ENCODE peak calls at places on chromosomes 2 and 18, in nine cellular contexts. One of them, this sample, is unnamed. For H3K4me1, the result is how much of the 10 kb centered on the place peaks cover.

GRCh38 chr18:76554788-76555187 is 59.7 kb upstream of the ZNF516 start:
- DNase-seq in uterus: no peak
- DNase-seq in endothelial cell of umbilical vein: no peak
- DNase-seq in adrenal gland: no peak
- DNase-seq in testis: no peak
- DNase-seq in sigmoid colon: no peak
- DNase-seq in GM12878: no peak
- DNase-seq in right lobe of liver: no peak
- DNase-seq in IMR-90: no peak
- DNase-seq in this sample: no peak

GRCh38 chr2:84946204-84947009 is 24.6 kb upstream of the KCMF1 start:
- DNase-seq in endothelial cell of umbilical vein: peak
- DNase-seq in adrenal gland: no peak
- DNase-seq in sigmoid colon: no peak
- DNase-seq in uterus: no peak
- DNase-seq in GM12878: peak
- DNase-seq in IMR-90: peak
- DNase-seq in testis: no peak
- DNase-seq in right lobe of liver: no peak
- DNase-seq in this sample: no peak

GRCh38 chr2:237873382-237873781 is 14.0 kb downstream of the RAMP1 start:
- DNase-seq in uterus: peak
- DNase-seq in right lobe of liver: no peak
- DNase-seq in GM12878: no peak
- DNase-seq in adrenal gland: no peak
- DNase-seq in IMR-90: no peak
- DNase-seq in sigmoid colon: peak
- DNase-seq in testis: no peak
- DNase-seq in endothelial cell of umbilical vein: no peak
- DNase-seq in this sample: no peak

GRCh38 chr2:233247744-233248143 is 3.7 kb upstream of the ATG16L1 start:
- DNase-seq in testis: no peak
- DNase-seq in IMR-90: peak
- DNase-seq in sigmoid colon: no peak
- DNase-seq in GM12878: no peak
- DNase-seq in endothelial cell of umbilical vein: peak
- DNase-seq in adrenal gland: no peak
- DNase-seq in right lobe of liver: no peak
- DNase-seq in uterus: no peak
- DNase-seq in this sample: no peak

GRCh38 chr2:26894136-26894535 is 46.2 kb downstream of the DPYSL5 start:
- DNase-seq in endothelial cell of umbilical vein: no peak
- DNase-seq in IMR-90: no peak
- DNase-seq in testis: no peak
- DNase-seq in sigmoid colon: no peak
- DNase-seq in uterus: no peak
- DNase-seq in GM12878: no peak
- DNase-seq in adrenal gland: no peak
- DNase-seq in right lobe of liver: no peak
- DNase-seq in this sample: no peak

GRCh38 chr2:46915281-46915810 is at the start of gene MCFD2:
- DNase-seq in IMR-90: no peak
- DNase-seq in GM12878: no peak
- DNase-seq in sigmoid colon: peak
- DNase-seq in uterus: no peak
- DNase-seq in adrenal gland: peak
- DNase-seq in testis: no peak
- DNase-seq in endothelial cell of umbilical vein: no peak
- DNase-seq in right lobe of liver: no peak
- DNase-seq in this sample: peak

GRCh38 chr2:25831744-25832449 is 46.4 kb downstream of the ASXL2 start:
- DNase-seq in IMR-90: no peak
- DNase-seq in uterus: no peak
- DNase-seq in adrenal gland: no peak
- DNase-seq in testis: no peak
- DNase-seq in endothelial cell of umbilical vein: peak
- DNase-seq in sigmoid colon: no peak
- DNase-seq in GM12878: no peak
- DNase-seq in right lobe of liver: no peak
- DNase-seq in this sample: no peak

GRCh38 chr2:64637000-64637628 is 16.6 kb downstream of the SERTAD2 start:
- DNase-seq in uterus: no peak
- DNase-seq in testis: no peak
- DNase-seq in sigmoid colon: no peak
- DNase-seq in IMR-90: no peak
- DNase-seq in GM12878: peak
- DNase-seq in adrenal gland: no peak
- DNase-seq in endothelial cell of umbilical vein: no peak
- DNase-seq in right lobe of liver: no peak
- DNase-seq in this sample: no peak

GRCh38 chr2:164456599-164456998 is 164.7 kb downstream of the GRB14 start:
- DNase-seq in IMR-90: no peak
- DNase-seq in GM12878: no peak
- DNase-seq in endothelial cell of umbilical vein: peak
- DNase-seq in testis: no peak
- DNase-seq in uterus: no peak
- DNase-seq in sigmoid colon: no peak
- DNase-seq in adrenal gland: no peak
- DNase-seq in right lobe of liver: no peak
- DNase-seq in this sample: no peak

GRCh38 chr18:31660763-31661162 is 23.6 kb downstream of the B4GALT6 start:
- DNase-seq in endothelial cell of umbilical vein: no peak
- DNase-seq in right lobe of liver: no peak
- DNase-seq in testis: no peak
- DNase-seq in IMR-90: no peak
- DNase-seq in sigmoid colon: no peak
- DNase-seq in uterus: no peak
- DNase-seq in adrenal gland: no peak
- DNase-seq in GM12878: no peak
- DNase-seq in this sample: no peak

GRCh38 chr2:14420851-14421250 is 211.7 kb upstream of the LRATD1 start:
- DNase-seq in IMR-90: peak
- DNase-seq in right lobe of liver: no peak
- DNase-seq in adrenal gland: no peak
- DNase-seq in uterus: no peak
- DNase-seq in endothelial cell of umbilical vein: no peak
- DNase-seq in sigmoid colon: no peak
- DNase-seq in GM12878: no peak
- DNase-seq in testis: no peak
- DNase-seq in this sample: no peak

GRCh38 chr18:52588916-52589315 is 248.9 kb downstream of the DCC start:
- DNase-seq in uterus: no peak
- DNase-seq in testis: no peak
- DNase-seq in endothelial cell of umbilical vein: no peak
- DNase-seq in sigmoid colon: no peak
- DNase-seq in adrenal gland: no peak
- DNase-seq in IMR-90: peak
- DNase-seq in GM12878: no peak
- DNase-seq in right lobe of liver: no peak
- DNase-seq in this sample: no peak

GRCh38 chr2:207161724-207162123 is 4.0 kb downstream of the KLF7 start:
- DNase-seq in GM12878: no peak
- DNase-seq in testis: no peak
- DNase-seq in adrenal gland: no peak
- DNase-seq in right lobe of liver: no peak
- DNase-seq in endothelial cell of umbilical vein: peak
- DNase-seq in sigmoid colon: no peak
- DNase-seq in uterus: no peak
- DNase-seq in IMR-90: peak
- DNase-seq in this sample: no peak

GRCh38 chr2:71609029-71609428 is 155.7 kb downstream of the DYSF start:
- DNase-seq in endothelial cell of umbilical vein: peak
- DNase-seq in sigmoid colon: peak
- DNase-seq in IMR-90: no peak
- DNase-seq in adrenal gland: peak
- DNase-seq in testis: no peak
- DNase-seq in GM12878: no peak
- DNase-seq in uterus: no peak
- DNase-seq in right lobe of liver: peak
- DNase-seq in this sample: peak

GRCh38 chr18:55343396-55344073 is 244.5 kb downstream of the TCF4 start:
- DNase-seq in IMR-90: peak
- DNase-seq in uterus: no peak
- DNase-seq in right lobe of liver: no peak
- DNase-seq in endothelial cell of umbilical vein: peak
- DNase-seq in testis: no peak
- DNase-seq in adrenal gland: no peak
- DNase-seq in GM12878: no peak
- DNase-seq in sigmoid colon: no peak
- DNase-seq in this sample: no peak

GRCh38 chr18:21740724-21741510 is at the start of gene MIB1:
- DNase-seq in endothelial cell of umbilical vein: no peak
- DNase-seq in adrenal gland: no peak
- DNase-seq in right lobe of liver: no peak
- DNase-seq in GM12878: peak
- DNase-seq in testis: peak
- DNase-seq in sigmoid colon: peak
- DNase-seq in uterus: peak
- DNase-seq in IMR-90: peak
- DNase-seq in this sample: peak

GRCh38 chr2:17719562-17720371 is 33.8 kb downstream of the SMC6 start:
- DNase-seq in adrenal gland: no peak
- DNase-seq in right lobe of liver: no peak
- DNase-seq in IMR-90: peak
- DNase-seq in sigmoid colon: no peak
- DNase-seq in uterus: no peak
- DNase-seq in testis: no peak
- DNase-seq in endothelial cell of umbilical vein: peak
- DNase-seq in GM12878: no peak
- DNase-seq in this sample: no peak

GRCh38 chr2:133293544-133294270 is 274.6 kb downstream of the NCKAP5 start:
- DNase-seq in testis: no peak
- DNase-seq in endothelial cell of umbilical vein: peak
- DNase-seq in adrenal gland: no peak
- DNase-seq in sigmoid colon: no peak
- DNase-seq in right lobe of liver: no peak
- DNase-seq in IMR-90: peak
- DNase-seq in uterus: no peak
- DNase-seq in GM12878: no peak
- DNase-seq in this sample: no peak

DNA sequence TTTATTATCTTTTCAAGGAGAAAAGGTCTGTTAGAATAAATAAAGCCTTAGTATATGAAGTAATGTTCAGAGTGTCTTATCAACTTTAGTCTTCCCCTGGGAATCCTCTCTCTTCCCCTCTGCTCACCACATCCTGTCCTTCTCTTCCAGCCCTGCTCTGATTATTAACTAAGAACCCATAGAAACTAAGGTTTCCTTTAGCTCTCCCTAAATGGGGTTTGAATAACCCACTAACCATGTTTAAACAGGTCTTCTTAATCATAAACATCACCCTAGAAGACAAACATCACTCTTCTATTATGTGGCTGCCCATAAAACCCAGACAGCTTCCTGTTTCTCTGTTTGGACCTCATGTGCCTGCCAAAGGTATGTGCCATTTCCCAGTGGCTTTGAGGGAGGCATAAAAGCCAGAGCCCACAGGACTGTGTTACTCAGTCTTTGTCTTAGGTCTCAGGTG is 50.1 kb downstream of the SLC14A1 start:
- DNase-seq in IMR-90: peak
- DNase-seq in uterus: no peak
- DNase-seq in GM12878: no peak
- DNase-seq in adrenal gland: no peak
- DNase-seq in right lobe of liver: no peak
- DNase-seq in endothelial cell of umbilical vein: no peak
- DNase-seq in sigmoid colon: no peak
- DNase-seq in testis: no peak
- DNase-seq in this sample: no peak
- H3K4me3 ChIP-seq in IMR-90: no peak
- H3K4me3 ChIP-seq in uterus: no peak
- H3K4me3 ChIP-seq in GM12878: no peak
- H3K4me3 ChIP-seq in adrenal gland: no peak
- H3K4me3 ChIP-seq in right lobe of liver: no peak
- H3K4me3 ChIP-seq in endothelial cell of umbilical vein: no peak
- H3K4me3 ChIP-seq in sigmoid colon: no peak
- H3K4me3 ChIP-seq in testis: no peak
- H3K4me3 ChIP-seq in this sample: no peak

DNA sequence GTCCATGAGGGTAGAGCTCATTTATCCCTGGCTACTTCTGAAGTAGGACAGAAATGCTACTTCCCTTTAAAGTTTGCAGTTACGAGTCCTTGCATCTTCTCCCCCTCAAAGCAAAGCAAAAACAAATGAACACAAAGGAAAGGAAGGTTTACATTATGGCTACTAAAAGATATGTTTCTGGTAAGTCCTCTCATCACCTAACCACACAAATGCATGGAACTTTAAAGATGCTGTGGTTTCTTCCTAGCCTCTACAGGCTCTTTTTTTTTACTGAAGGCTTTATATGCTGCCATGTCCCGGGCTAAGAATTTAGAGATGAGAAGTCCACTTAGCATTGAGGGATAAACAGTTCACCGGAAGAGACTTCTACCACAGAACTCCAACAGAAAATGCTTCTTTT is 291.2 kb downstream of the SS18 start:
- DNase-seq in IMR-90: peak
- DNase-seq in adrenal gland: no peak
- DNase-seq in testis: no peak
- DNase-seq in sigmoid colon: no peak
- DNase-seq in GM12878: no peak
- DNase-seq in endothelial cell of umbilical vein: no peak
- DNase-seq in uterus: no peak
- DNase-seq in right lobe of liver: no peak
- DNase-seq in this sample: no peak
- TF ChIP-seq POLR2A in IMR-90: no peak
- TF ChIP-seq POLR2A in adrenal gland: no peak
- TF ChIP-seq POLR2A in testis: no peak
- TF ChIP-seq POLR2A in sigmoid colon: no peak
- TF ChIP-seq POLR2A in GM12878: no peak
- TF ChIP-seq POLR2A in endothelial cell of umbilical vein: no peak
- TF ChIP-seq POLR2A in uterus: no peak
- TF ChIP-seq POLR2A in right lobe of liver: no peak
- TF ChIP-seq POLR2A in this sample: no peak

DNA sequence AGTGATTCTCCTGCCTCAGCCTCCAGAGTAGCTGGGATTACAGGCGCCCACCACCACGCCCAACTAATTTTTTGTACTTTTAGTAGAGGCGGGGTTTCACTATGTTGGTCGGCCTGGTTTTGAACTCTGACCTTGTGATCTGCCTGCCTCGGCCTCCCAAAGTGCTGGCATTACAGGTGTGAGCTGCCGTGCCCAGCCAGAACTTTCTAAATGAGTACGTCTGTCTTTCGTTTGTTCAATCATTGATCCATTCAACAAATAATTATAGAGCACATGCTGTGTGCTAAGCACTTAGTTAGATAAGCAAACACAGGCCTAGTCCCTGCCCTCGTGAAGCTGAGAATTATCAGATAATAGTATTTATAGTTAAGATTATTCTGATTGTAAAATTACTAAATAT is 56.5 kb downstream of the TTC39C start:
- DNase-seq in adrenal gland: no peak
- DNase-seq in IMR-90: no peak
- DNase-seq in endothelial cell of umbilical vein: no peak
- DNase-seq in right lobe of liver: peak
- DNase-seq in GM12878: no peak
- DNase-seq in testis: no peak
- DNase-seq in sigmoid colon: no peak
- DNase-seq in uterus: no peak
- DNase-seq in this sample: no peak
- H3K4me1 ChIP-seq in adrenal gland: under half
- H3K4me1 ChIP-seq in IMR-90: under half
- H3K4me1 ChIP-seq in endothelial cell of umbilical vein: under half
- H3K4me1 ChIP-seq in right lobe of liver: under half
- H3K4me1 ChIP-seq in GM12878: under half
- H3K4me1 ChIP-seq in testis: under half
- H3K4me1 ChIP-seq in sigmoid colon: under half
- H3K4me1 ChIP-seq in uterus: under half
- H3K4me1 ChIP-seq in this sample: under half

GRCh38 chr2:152613235-152613634 is 104.0 kb downstream of the PRPF40A start:
- DNase-seq in right lobe of liver: no peak
- DNase-seq in uterus: no peak
- DNase-seq in adrenal gland: no peak
- DNase-seq in IMR-90: peak
- DNase-seq in GM12878: no peak
- DNase-seq in sigmoid colon: no peak
- DNase-seq in testis: no peak
- DNase-seq in endothelial cell of umbilical vein: peak
- DNase-seq in this sample: no peak
- H3K4me3 ChIP-seq in right lobe of liver: no peak
- H3K4me3 ChIP-seq in uterus: no peak
- H3K4me3 ChIP-seq in adrenal gland: no peak
- H3K4me3 ChIP-seq in IMR-90: no peak
- H3K4me3 ChIP-seq in GM12878: no peak
- H3K4me3 ChIP-seq in sigmoid colon: no peak
- H3K4me3 ChIP-seq in testis: no peak
- H3K4me3 ChIP-seq in endothelial cell of umbilical vein: no peak
- H3K4me3 ChIP-seq in this sample: no peak